ENCODE peak calls at places on chromosomes 4 and X, in five cellular contexts. J is GM12878, N is SK-N-SH, A is K562, B is A549. L is an unnamed sample.

GRCh38 chrX:13685126-13685763 is 3.7 kb upstream of the RAB9A start:
- DNase-seq in J (no peak), A (no peak), B (peak; percentile 37), N (no peak), L (no peak)

GRCh38 chr4:102438873-102439614 is 62.1 kb upstream of the NFKB1 start:
- DNase-seq in J (no peak), A (no peak), N (no peak), B (peak; percentile 74), L (no peak)

GRCh38 chrX:103658681-103659433 is 27.6 kb downstream of the MORF4L2 start:
- DNase-seq in J (no peak), N (no peak), A (no peak), B (no peak), L (no peak)

GRCh38 chr4:66357316-66357715 is 687.0 kb upstream of the EPHA5 start:
- DNase-seq in A (no peak), J (no peak), B (no peak), N (no peak), L (no peak)

GRCh38 chr4:88097781-88098180 is 60.7 kb downstream of the ABCG2 start:
- DNase-seq in A (no peak), B (no peak), N (no peak), J (no peak), L (no peak)

GRCh38 chr4:10456270-10457254 is 664 bp downstream of the ZNF518B start:
- DNase-seq in A (peak; percentile 38), N (peak; percentile 70), B (peak; percentile 56), J (no peak), L (peak; percentile 19)

GRCh38 chrX:6004529-6004928 is 224.1 kb downstream of the NLGN4X start:
- DNase-seq in J (no peak), B (no peak), N (no peak), A (no peak), L (no peak)

GRCh38 chrX:151776936-151777335 is 42.4 kb downstream of the CNGA2 start:
- DNase-seq in A (no peak), B (no peak), J (no peak), N (no peak), L (no peak)

GRCh38 chr4:114607086-114607485 is 8.5 kb downstream of the UGT8 start:
- DNase-seq in B (no peak), A (no peak), J (no peak), N (no peak), L (no peak)

GRCh38 chrX:13837290-13837745 is 20.4 kb upstream of the GPM6B start:
- DNase-seq in N (no peak), A (no peak), J (no peak), B (no peak), L (no peak)

GRCh38 chrX:36908801-36909403 is 99.3 kb upstream of the FAM47C start:
- DNase-seq in J (peak; percentile 1), N (peak; percentile 10), B (peak; percentile 41), A (peak; percentile 4), L (peak; percentile 4)

GRCh38 chr4:82401600-82401999 is 27.8 kb upstream of the HNRNPD start:
- DNase-seq in J (no peak), N (no peak), A (no peak), B (no peak), L (no peak)

GRCh38 chr4:25792200-25792791 is 70.5 kb downstream of the SEL1L3 start:
- DNase-seq in B (peak; percentile 53), A (peak; percentile 48), J (no peak), N (peak; percentile 50), L (peak; percentile 51)

GRCh38 chrX:104270916-104271512 is 16.3 kb upstream of the ESX1 start:
- DNase-seq in J (no peak), N (no peak), B (peak; percentile 58), A (peak; percentile 9), L (peak; percentile 50)

GRCh38 chrX:116961872-116962582 is 499.3 kb upstream of the CT83 start:
- DNase-seq in J (no peak), B (peak; percentile 21), N (peak; percentile 1), A (no peak), L (no peak)

GRCh38 chrX:2325076-2325784 is 175.5 kb downstream of the DHRSX start:
- DNase-seq in J (peak; percentile 63), B (no peak), A (peak; percentile 44), N (peak; percentile 49), L (no peak)

GRCh38 chr4:86870442-86871069 is 21.4 kb upstream of the SLC10A6 start:
- DNase-seq in J (peak; percentile 11), N (no peak), A (no peak), B (no peak), L (no peak)

GRCh38 chr4:148238086-148238485 is 204.1 kb downstream of the NR3C2 start:
- DNase-seq in B (no peak), N (no peak), A (no peak), J (no peak), L (no peak)

GRCh38 chr4:163109967-163110366 is 56.7 kb downstream of the NAF1 start:
- DNase-seq in J (no peak), B (no peak), A (no peak), N (no peak), L (no peak)

GRCh38 chr4:7045961-7046921 is 3.1 kb downstream of the TADA2B start:
- DNase-seq in B (no peak), J (peak; percentile 66), N (no peak), A (no peak), L (no peak)

GRCh38 chr4:81135501-81135900 is 79.5 kb downstream of the PRKG2 start:
- DNase-seq in B (no peak), N (no peak), J (no peak), A (no peak), L (no peak)

GRCh38 chrX:83984961-83985360 is 124.0 kb downstream of the CYLC1 start:
- DNase-seq in J (no peak), B (no peak), A (no peak), N (no peak), L (no peak)

GRCh38 chr4:53962516-53963225 is 101.7 kb downstream of the CHIC2 start:
- DNase-seq in A (no peak), B (no peak), N (peak; percentile 43), J (no peak), L (no peak)

GRCh38 chr4:52861879-52862604 is at the start of gene RASL11B:
- DNase-seq in A (peak; percentile 95), N (peak; percentile 98), B (peak; percentile 40), J (peak; percentile 4), L (peak; percentile 4)

GRCh38 chr4:70533211-70533610 is 14.8 kb downstream of the AMTN start:
- DNase-seq in A (no peak), N (no peak), B (no peak), J (no peak), L (no peak)

GRCh38 chr4:176534566-176534965 is 214.8 kb downstream of the SPCS3 start:
- DNase-seq in A (no peak), B (peak; percentile 6), N (no peak), J (no peak), L (no peak)

GRCh38 chr4:140038031-140038533 is 115.9 kb downstream of the MAML3 start:
- DNase-seq in N (no peak), J (no peak), A (no peak), B (peak; percentile 62), L (no peak)

GRCh38 chrX:133559909-133560308 is 144.6 kb upstream of the GPC4 start:
- DNase-seq in J (no peak), N (no peak), B (no peak), A (no peak), L (no peak)

DNA sequence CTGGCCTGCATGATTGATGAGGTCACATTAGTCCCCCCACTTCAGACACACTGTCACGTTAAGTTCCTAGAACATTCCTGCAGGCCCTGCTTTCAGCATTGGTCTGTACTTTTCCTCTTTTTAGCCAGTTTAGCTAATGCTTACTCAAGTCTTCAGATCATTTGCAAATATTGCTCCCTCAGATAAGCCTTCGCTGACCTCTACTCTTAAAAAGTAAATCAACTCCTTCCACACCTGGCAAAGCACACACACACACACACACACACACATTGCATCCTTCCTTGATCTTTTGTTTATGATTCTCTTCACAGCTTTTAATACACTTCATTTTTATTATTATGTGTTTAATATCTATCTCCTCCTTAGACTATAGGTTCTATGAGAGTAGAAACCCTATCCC is 31.4 kb downstream of the PARM1 start:
- DNase-seq in J (no peak), B (no peak), N (no peak), A (no peak), L (no peak)
- TF ChIP-seq RAD21 in J (no peak), B (no peak), N (no peak), A (no peak), L (no peak)

DNA sequence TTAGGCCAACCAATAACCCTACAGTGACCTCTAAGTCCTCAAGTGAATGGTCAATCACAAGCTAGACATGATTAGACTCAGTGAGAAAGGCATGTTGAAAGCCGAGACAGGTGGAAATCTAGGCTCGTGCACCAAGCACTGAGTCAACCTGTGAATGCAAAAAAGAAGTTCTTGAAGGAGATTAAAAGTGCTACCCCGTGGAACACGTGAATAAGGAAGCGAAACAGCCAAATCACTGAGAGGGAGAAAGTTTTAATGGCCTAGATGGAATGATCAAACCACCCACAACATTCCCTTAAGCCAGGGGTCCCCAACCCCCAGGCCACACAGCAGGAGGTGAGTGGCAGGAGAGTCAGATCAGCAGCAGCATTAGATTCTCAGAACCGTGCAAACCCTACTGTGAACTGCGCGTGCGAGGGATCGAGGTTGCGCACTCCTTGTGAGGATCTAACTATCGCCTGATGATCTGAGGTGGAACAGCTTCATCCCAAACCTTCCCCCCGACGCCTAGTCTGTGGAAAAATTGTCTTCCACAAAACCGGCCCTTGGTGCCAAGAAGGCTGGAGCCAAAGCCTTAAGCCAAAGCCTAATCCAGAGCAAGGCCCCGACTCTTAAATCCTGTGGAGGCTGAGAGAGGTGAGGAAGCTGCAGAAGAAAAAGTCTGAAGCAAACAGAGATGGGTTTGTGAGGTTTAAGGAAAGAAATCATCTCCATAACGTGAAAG is 19.5 kb upstream of the PDE6B start:
- DNase-seq in B (no peak), J (no peak), N (no peak), A (no peak), L (no peak)
- H3K27ac ChIP-seq in B (no peak overlapping the region), J (no peak overlapping the region), N (no peak overlapping the region), A (no peak overlapping the region), L (no peak overlapping the region)

GRCh38 chr4:158778712-158779111 is 9.9 kb downstream of the FNIP2 start:
- DNase-seq in J (no peak), B (no peak), N (no peak), A (no peak), L (no peak)

GRCh38 chr4:158783775-158784174 is 14.9 kb downstream of the FNIP2 start:
- DNase-seq in B (no peak), N (no peak), J (no peak), A (no peak), L (no peak)

GRCh38 chr4:158781963-158782362 is 13.1 kb downstream of the FNIP2 start:
- DNase-seq in A (no peak), B (no peak), N (no peak), J (no peak), L (no peak)

GRCh38 chr4:158786155-158786581 is 17.3 kb downstream of the FNIP2 start:
- DNase-seq in A (no peak), B (no peak), J (no peak), N (no peak), L (no peak)

GRCh38 chr4:158782539-158783360 is 13.9 kb downstream of the FNIP2 start:
- DNase-seq in J (peak; percentile 46), A (no peak), B (no peak), N (no peak), L (no peak)
- H3K4me3 ChIP-seq in J (no peak overlapping the region), A (no peak overlapping the region), B (no peak overlapping the region), N (no peak overlapping the region), L (no peak overlapping the region)

DNA sequence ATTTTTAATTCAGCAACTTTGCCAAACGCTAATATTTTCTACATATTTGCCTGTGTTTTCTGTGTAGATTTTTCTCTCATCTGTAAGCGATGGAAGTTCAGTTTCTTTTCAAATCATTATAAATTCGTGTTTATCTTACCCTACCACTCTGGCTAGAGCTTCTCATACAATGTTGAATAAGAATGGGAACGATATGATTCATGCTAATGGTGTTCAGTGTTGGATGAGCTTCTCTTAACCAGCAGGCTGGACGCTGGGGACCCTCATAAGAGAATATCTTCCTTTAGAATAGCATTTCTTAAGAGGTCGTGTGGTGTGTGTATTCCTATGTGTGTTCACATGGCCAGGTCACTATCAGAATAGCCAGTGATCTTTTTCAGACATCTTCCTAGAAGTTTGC is 31.0 kb downstream of the NSDHL start:
- DNase-seq in N (no peak), B (no peak), J (no peak), A (no peak), L (no peak)
- TF ChIP-seq RAD21 in N (no peak), B (no peak), J (no peak), A (no peak), L (no peak)

L was measured in HCT116.